ENCODE peak calls at places on chromosome 15, in eight cellular contexts. One of them, this sample, is unnamed.

GRCh38 chr15:38441130-38441519 is 12.8 kb upstream of the FAM98B start:
- DNase-seq in Panc1: no peak
- DNase-seq in naive thymus-derived CD4-positive, alpha-beta T cell: no peak
- DNase-seq in NB4: no peak
- DNase-seq in mesenchymal stem cell: no peak
- DNase-seq in breast epithelium: no peak
- DNase-seq in adrenal gland: no peak
- DNase-seq in HFF-Myc: no peak
- DNase-seq in this sample: no peak

GRCh38 chr15:101020451-101020850 is 101.3 kb downstream of the LRRK1 start:
- DNase-seq in Panc1: no peak
- DNase-seq in NB4: no peak
- DNase-seq in mesenchymal stem cell: no peak
- DNase-seq in breast epithelium: no peak
- DNase-seq in HFF-Myc: no peak
- DNase-seq in adrenal gland: peak; percentile 6
- DNase-seq in naive thymus-derived CD4-positive, alpha-beta T cell: no peak
- DNase-seq in this sample: no peak

GRCh38 chr15:40087095-40087805 is 21.4 kb downstream of the BMF start:
- DNase-seq in NB4: no peak
- DNase-seq in HFF-Myc: no peak
- DNase-seq in naive thymus-derived CD4-positive, alpha-beta T cell: no peak
- DNase-seq in breast epithelium: no peak
- DNase-seq in mesenchymal stem cell: no peak
- DNase-seq in adrenal gland: no peak
- DNase-seq in Panc1: no peak
- DNase-seq in this sample: no peak

GRCh38 chr15:42146551-42147430 is 9.6 kb downstream of the PLA2G4F start:
- DNase-seq in naive thymus-derived CD4-positive, alpha-beta T cell: no peak
- DNase-seq in Panc1: no peak
- DNase-seq in HFF-Myc: no peak
- DNase-seq in breast epithelium: no peak
- DNase-seq in NB4: no peak
- DNase-seq in adrenal gland: no peak
- DNase-seq in mesenchymal stem cell: no peak
- DNase-seq in this sample: no peak

GRCh38 chr15:71747128-71748083 is 62.9 kb upstream of the NR2E3 start:
- DNase-seq in adrenal gland: peak; percentile 60
- DNase-seq in breast epithelium: no peak
- DNase-seq in Panc1: peak; percentile 95
- DNase-seq in mesenchymal stem cell: peak; percentile 92
- DNase-seq in NB4: peak; percentile 16
- DNase-seq in naive thymus-derived CD4-positive, alpha-beta T cell: no peak
- DNase-seq in HFF-Myc: peak; percentile 51
- DNase-seq in this sample: peak; percentile 91

GRCh38 chr15:75966073-75966472 is 46.2 kb downstream of the NRG4 start:
- DNase-seq in adrenal gland: no peak
- DNase-seq in mesenchymal stem cell: peak; percentile 76
- DNase-seq in HFF-Myc: no peak
- DNase-seq in naive thymus-derived CD4-positive, alpha-beta T cell: no peak
- DNase-seq in Panc1: no peak
- DNase-seq in NB4: no peak
- DNase-seq in breast epithelium: no peak
- DNase-seq in this sample: peak; percentile 60

GRCh38 chr15:59594493-59594942 is 17.1 kb upstream of the GCNT3 start:
- DNase-seq in NB4: no peak
- DNase-seq in adrenal gland: peak; percentile 41
- DNase-seq in mesenchymal stem cell: peak; percentile 71
- DNase-seq in Panc1: peak; percentile 57
- DNase-seq in HFF-Myc: no peak
- DNase-seq in naive thymus-derived CD4-positive, alpha-beta T cell: no peak
- DNase-seq in breast epithelium: no peak
- DNase-seq in this sample: peak; percentile 91

GRCh38 chr15:26838742-26839460 is 28.0 kb upstream of the GABRA5 start:
- DNase-seq in mesenchymal stem cell: no peak
- DNase-seq in NB4: peak; percentile 15
- DNase-seq in Panc1: no peak
- DNase-seq in naive thymus-derived CD4-positive, alpha-beta T cell: no peak
- DNase-seq in breast epithelium: no peak
- DNase-seq in adrenal gland: no peak
- DNase-seq in HFF-Myc: no peak
- DNase-seq in this sample: peak; percentile 4

GRCh38 chr15:55703873-55704285 is 39.1 kb downstream of the PRTG start:
- DNase-seq in NB4: no peak
- DNase-seq in mesenchymal stem cell: peak; percentile 60
- DNase-seq in adrenal gland: no peak
- DNase-seq in naive thymus-derived CD4-positive, alpha-beta T cell: no peak
- DNase-seq in breast epithelium: no peak
- DNase-seq in HFF-Myc: no peak
- DNase-seq in Panc1: no peak
- DNase-seq in this sample: no peak

GRCh38 chr15:57651445-57651844 is 55.1 kb upstream of the POLR2M start:
- DNase-seq in mesenchymal stem cell: no peak
- DNase-seq in adrenal gland: no peak
- DNase-seq in naive thymus-derived CD4-positive, alpha-beta T cell: no peak
- DNase-seq in HFF-Myc: no peak
- DNase-seq in Panc1: no peak
- DNase-seq in NB4: no peak
- DNase-seq in breast epithelium: no peak
- DNase-seq in this sample: no peak

DNA sequence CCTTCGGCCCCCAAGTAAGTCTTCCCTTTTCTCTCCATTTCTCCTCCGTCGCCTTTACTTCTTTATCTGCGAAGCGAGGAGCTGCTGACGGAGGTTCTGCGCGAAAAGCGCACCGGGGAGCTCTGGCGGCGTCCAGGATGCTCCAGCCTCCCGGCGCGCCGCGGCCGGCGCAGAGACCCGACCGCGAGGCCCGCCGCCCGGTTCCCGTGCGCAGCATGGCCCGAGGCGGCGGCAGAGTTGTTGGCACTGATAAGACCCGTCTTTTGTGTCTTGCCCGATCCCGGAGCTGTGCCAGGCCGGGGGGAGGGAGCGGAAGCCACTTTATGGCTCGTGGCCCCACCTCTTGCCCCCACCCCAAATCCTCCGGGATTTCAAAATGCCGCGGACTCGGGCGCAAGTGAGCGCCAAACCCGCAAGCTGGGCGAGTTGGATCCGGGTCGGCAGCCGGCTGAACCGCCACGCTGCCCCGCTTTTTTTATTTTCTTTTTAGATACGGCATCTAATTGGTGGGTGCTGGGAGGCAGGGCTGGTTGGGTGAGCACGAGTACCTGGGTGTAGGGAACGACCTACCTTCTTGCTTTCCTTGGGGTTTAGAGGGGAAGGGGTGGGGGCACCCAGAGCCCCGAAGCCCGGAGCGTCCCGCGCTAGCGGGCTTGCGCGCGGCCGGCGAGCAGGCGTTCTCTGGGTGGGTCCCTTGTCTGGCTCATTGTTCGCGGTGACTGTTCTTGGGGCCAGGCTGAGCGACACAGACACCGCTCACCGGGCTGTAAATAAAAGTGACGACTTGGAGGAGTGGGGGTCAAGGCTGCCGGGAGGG is 532.7 kb upstream of the SEMA6D start:
- DNase-seq in Panc1: no peak
- DNase-seq in NB4: no peak
- DNase-seq in naive thymus-derived CD4-positive, alpha-beta T cell: no peak
- DNase-seq in mesenchymal stem cell: peak; percentile 27
- DNase-seq in adrenal gland: no peak
- DNase-seq in HFF-Myc: no peak
- DNase-seq in breast epithelium: no peak
- DNase-seq in this sample: peak; percentile 30
- H3K4me3 ChIP-seq in Panc1: peak overlapping the region; percentile 36
- H3K4me3 ChIP-seq in NB4: no peak overlapping the region
- H3K4me3 ChIP-seq in naive thymus-derived CD4-positive, alpha-beta T cell: no peak overlapping the region
- H3K4me3 ChIP-seq in mesenchymal stem cell: peak overlapping the region; percentile 46
- H3K4me3 ChIP-seq in adrenal gland: no peak overlapping the region
- H3K4me3 ChIP-seq in HFF-Myc: peak overlapping the region; percentile 43
- H3K4me3 ChIP-seq in breast epithelium: peak overlapping the region; percentile 54
- H3K4me3 ChIP-seq in this sample: peak overlapping the region; percentile 60

DNA sequence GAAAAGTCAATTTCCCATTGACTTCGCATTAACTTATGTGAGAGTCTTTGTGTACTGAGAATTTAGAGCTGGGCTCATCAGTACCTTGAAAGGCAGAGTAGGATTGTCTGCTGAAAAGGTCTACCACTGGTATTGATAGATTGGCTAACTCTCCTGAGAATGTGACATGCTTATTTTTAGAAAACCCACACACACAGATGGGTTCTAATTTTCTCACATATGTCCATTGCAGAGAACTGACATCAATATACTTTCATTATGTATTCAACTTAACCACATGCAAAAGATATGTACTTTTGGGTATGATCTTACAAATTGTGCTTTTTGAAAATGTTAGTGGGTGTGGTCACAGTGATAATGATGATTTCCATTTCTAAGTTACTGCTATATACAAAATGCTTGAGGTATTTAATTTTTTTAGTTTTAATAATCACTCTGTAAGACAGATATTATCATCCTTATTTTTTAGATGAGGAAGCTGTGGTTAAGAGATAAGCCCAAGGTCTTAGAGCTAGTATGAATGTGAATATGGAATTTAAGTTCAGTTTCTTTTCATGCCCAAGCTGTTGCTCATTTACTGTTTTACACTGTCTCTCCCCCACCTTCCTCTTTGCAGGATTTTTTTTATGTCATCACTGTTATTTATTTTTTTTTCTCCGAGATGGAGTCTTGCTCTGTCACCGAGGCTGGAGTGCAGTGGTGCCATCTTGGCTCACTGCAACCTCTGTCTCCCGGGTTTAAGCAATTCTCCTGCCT is 22.3 kb downstream of the MAP2K5 start:
- DNase-seq in Panc1: no peak
- DNase-seq in mesenchymal stem cell: no peak
- DNase-seq in NB4: peak; percentile 63
- DNase-seq in adrenal gland: no peak
- DNase-seq in naive thymus-derived CD4-positive, alpha-beta T cell: no peak
- DNase-seq in HFF-Myc: no peak
- DNase-seq in breast epithelium: no peak
- DNase-seq in this sample: no peak
- H3K4me3 ChIP-seq in Panc1: no peak overlapping the region
- H3K4me3 ChIP-seq in mesenchymal stem cell: no peak overlapping the region
- H3K4me3 ChIP-seq in NB4: no peak overlapping the region
- H3K4me3 ChIP-seq in adrenal gland: no peak overlapping the region
- H3K4me3 ChIP-seq in naive thymus-derived CD4-positive, alpha-beta T cell: no peak overlapping the region
- H3K4me3 ChIP-seq in HFF-Myc: no peak overlapping the region
- H3K4me3 ChIP-seq in breast epithelium: no peak overlapping the region
- H3K4me3 ChIP-seq in this sample: no peak overlapping the region

GRCh38 chr15:24880663-24881062 is 74.1 kb upstream of the SNRPN start:
- DNase-seq in mesenchymal stem cell: no peak
- DNase-seq in NB4: no peak
- DNase-seq in naive thymus-derived CD4-positive, alpha-beta T cell: no peak
- DNase-seq in Panc1: no peak
- DNase-seq in breast epithelium: no peak
- DNase-seq in HFF-Myc: no peak
- DNase-seq in adrenal gland: no peak
- DNase-seq in this sample: no peak

GRCh38 chr15:24879492-24879891 is 75.3 kb upstream of the SNRPN start:
- DNase-seq in adrenal gland: no peak
- DNase-seq in breast epithelium: no peak
- DNase-seq in HFF-Myc: no peak
- DNase-seq in Panc1: no peak
- DNase-seq in naive thymus-derived CD4-positive, alpha-beta T cell: no peak
- DNase-seq in NB4: no peak
- DNase-seq in mesenchymal stem cell: no peak
- DNase-seq in this sample: no peak

GRCh38 chr15:24877174-24877573 is 77.6 kb upstream of the SNRPN start:
- DNase-seq in naive thymus-derived CD4-positive, alpha-beta T cell: no peak
- DNase-seq in mesenchymal stem cell: no peak
- DNase-seq in NB4: peak; percentile 2
- DNase-seq in HFF-Myc: no peak
- DNase-seq in Panc1: no peak
- DNase-seq in breast epithelium: no peak
- DNase-seq in adrenal gland: no peak
- DNase-seq in this sample: peak; percentile 4

GRCh38 chr15:24878153-24878552 is 76.6 kb upstream of the SNRPN start:
- DNase-seq in mesenchymal stem cell: no peak
- DNase-seq in Panc1: no peak
- DNase-seq in breast epithelium: no peak
- DNase-seq in adrenal gland: peak; percentile 19
- DNase-seq in HFF-Myc: no peak
- DNase-seq in NB4: no peak
- DNase-seq in naive thymus-derived CD4-positive, alpha-beta T cell: no peak
- DNase-seq in this sample: peak; percentile 52
- H3K4me3 ChIP-seq in mesenchymal stem cell: no peak overlapping the region
- H3K4me3 ChIP-seq in Panc1: no peak overlapping the region
- H3K4me3 ChIP-seq in breast epithelium: peak overlapping the region; percentile 41
- H3K4me3 ChIP-seq in adrenal gland: no peak overlapping the region
- H3K4me3 ChIP-seq in HFF-Myc: peak overlapping the region; percentile 15
- H3K4me3 ChIP-seq in NB4: no peak overlapping the region
- H3K4me3 ChIP-seq in naive thymus-derived CD4-positive, alpha-beta T cell: no peak overlapping the region
- H3K4me3 ChIP-seq in this sample: peak overlapping the region; percentile 68

GRCh38 chr15:31215490-31216209 is 111.0 kb upstream of the KLF13 start:
- DNase-seq in NB4: peak; percentile 91
- DNase-seq in adrenal gland: peak; percentile 79
- DNase-seq in HFF-Myc: no peak
- DNase-seq in breast epithelium: peak; percentile 71
- DNase-seq in naive thymus-derived CD4-positive, alpha-beta T cell: peak; percentile 69
- DNase-seq in mesenchymal stem cell: peak; percentile 65
- DNase-seq in Panc1: no peak
- DNase-seq in this sample: peak; percentile 77

GRCh38 chr15:31212956-31213694 is 111.6 kb upstream of the TRPM1 start:
- DNase-seq in Panc1: no peak
- DNase-seq in NB4: no peak
- DNase-seq in naive thymus-derived CD4-positive, alpha-beta T cell: no peak
- DNase-seq in HFF-Myc: no peak
- DNase-seq in breast epithelium: no peak
- DNase-seq in mesenchymal stem cell: no peak
- DNase-seq in adrenal gland: peak; percentile 9
- DNase-seq in this sample: no peak

GRCh38 chr15:31214158-31214863 is 112.3 kb upstream of the KLF13 start:
- DNase-seq in Panc1: no peak
- DNase-seq in naive thymus-derived CD4-positive, alpha-beta T cell: no peak
- DNase-seq in HFF-Myc: no peak
- DNase-seq in adrenal gland: no peak
- DNase-seq in mesenchymal stem cell: no peak
- DNase-seq in breast epithelium: no peak
- DNase-seq in NB4: no peak
- DNase-seq in this sample: no peak

GRCh38 chr15:31216210-31216911 is 110.3 kb upstream of the KLF13 start:
- DNase-seq in mesenchymal stem cell: peak; percentile 55
- DNase-seq in breast epithelium: peak; percentile 77
- DNase-seq in Panc1: no peak
- DNase-seq in adrenal gland: peak; percentile 81
- DNase-seq in naive thymus-derived CD4-positive, alpha-beta T cell: no peak
- DNase-seq in HFF-Myc: no peak
- DNase-seq in NB4: peak; percentile 98
- DNase-seq in this sample: peak; percentile 46

DNA sequence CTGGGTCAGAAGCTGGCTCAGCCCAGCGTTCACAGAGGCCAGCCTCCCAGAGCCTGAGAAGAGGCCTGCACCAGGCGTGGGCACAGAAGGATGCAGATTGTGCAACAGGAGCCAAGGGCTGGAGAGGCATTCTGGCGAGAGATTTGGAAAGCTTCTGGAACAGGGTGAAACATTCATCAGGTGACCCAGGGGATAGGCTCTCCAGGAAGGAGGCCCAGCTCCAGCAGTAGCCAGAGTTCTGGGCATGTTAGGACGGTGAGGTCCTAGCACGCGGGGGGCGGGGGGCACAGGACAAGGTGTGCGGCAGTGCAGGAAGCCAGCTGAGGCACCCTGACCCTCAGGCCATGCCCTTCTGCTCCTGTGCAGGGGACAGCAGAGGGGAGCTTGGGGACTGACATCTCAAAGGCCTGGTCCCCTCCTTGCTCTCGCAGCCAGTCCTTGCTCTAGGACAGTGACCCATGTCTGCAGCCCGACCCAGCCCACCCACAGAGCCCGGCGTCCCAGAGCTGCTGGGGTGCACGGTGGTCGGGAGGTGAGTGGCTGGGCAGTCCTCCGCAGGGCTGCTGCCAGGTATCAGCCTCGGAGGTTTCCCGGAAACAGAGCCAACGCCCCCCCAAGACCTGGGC is 111.7 kb upstream of the KLF13 start:
- DNase-seq in HFF-Myc: no peak
- DNase-seq in naive thymus-derived CD4-positive, alpha-beta T cell: no peak
- DNase-seq in adrenal gland: peak; percentile 51
- DNase-seq in mesenchymal stem cell: no peak
- DNase-seq in NB4: peak; percentile 71
- DNase-seq in Panc1: no peak
- DNase-seq in breast epithelium: peak; percentile 86
- DNase-seq in this sample: peak; percentile 85
- H3K4me3 ChIP-seq in HFF-Myc: peak overlapping the region; percentile 41
- H3K4me3 ChIP-seq in naive thymus-derived CD4-positive, alpha-beta T cell: peak overlapping the region; percentile 30
- H3K4me3 ChIP-seq in adrenal gland: no peak overlapping the region
- H3K4me3 ChIP-seq in mesenchymal stem cell: no peak overlapping the region
- H3K4me3 ChIP-seq in NB4: peak overlapping the region; percentile 28
- H3K4me3 ChIP-seq in Panc1: peak overlapping the region; percentile 49
- H3K4me3 ChIP-seq in breast epithelium: peak overlapping the region; percentile 58
- H3K4me3 ChIP-seq in this sample: no peak overlapping the region